ENCODE peak calls at places on chromosomes 1 and 21, in seven cellular contexts. One of them, this sample, is unnamed.
A peak's percentile ranks its signal among the peaks of the same experiment; 100 is the strongest.

GRCh38 chr1:99198377-99198776 is 65.9 kb upstream of the PLPPR4 start:
- DNase-seq in SK-N-SH: no peak
- DNase-seq in HepG2: no peak
- DNase-seq in H1: no peak
- DNase-seq in K562: no peak
- DNase-seq in GM12878: no peak
- DNase-seq in GM12891: no peak
- DNase-seq in this sample: no peak

GRCh38 chr1:62364726-62365125 is 45.5 kb upstream of the KANK4 start:
- DNase-seq in SK-N-SH: no peak
- DNase-seq in H1: no peak
- DNase-seq in GM12891: no peak
- DNase-seq in GM12878: no peak
- DNase-seq in HepG2: peak; percentile 20
- DNase-seq in K562: no peak
- DNase-seq in this sample: no peak

GRCh38 chr1:34695580-34695979 is 59.3 kb upstream of the GJB5 start:
- DNase-seq in SK-N-SH: peak; percentile 52
- DNase-seq in GM12878: no peak
- DNase-seq in K562: no peak
- DNase-seq in GM12891: no peak
- DNase-seq in HepG2: no peak
- DNase-seq in H1: no peak
- DNase-seq in this sample: no peak

GRCh38 chr1:26012862-26013261 is 8.7 kb upstream of the EXTL1 start:
- DNase-seq in SK-N-SH: no peak
- DNase-seq in H1: no peak
- DNase-seq in GM12891: no peak
- DNase-seq in HepG2: no peak
- DNase-seq in GM12878: no peak
- DNase-seq in K562: no peak
- DNase-seq in this sample: no peak

GRCh38 chr21:43269461-43269860 is 100.7 kb downstream of the CRYAA start:
- DNase-seq in SK-N-SH: no peak
- DNase-seq in GM12878: no peak
- DNase-seq in GM12891: peak; percentile 66
- DNase-seq in H1: no peak
- DNase-seq in HepG2: no peak
- DNase-seq in K562: peak; percentile 41
- DNase-seq in this sample: no peak

GRCh38 chr1:112548540-112548939 is 39.8 kb downstream of the WNT2B start:
- DNase-seq in GM12878: no peak
- DNase-seq in GM12891: no peak
- DNase-seq in SK-N-SH: no peak
- DNase-seq in HepG2: no peak
- DNase-seq in K562: no peak
- DNase-seq in H1: no peak
- DNase-seq in this sample: no peak

GRCh38 chr1:206770531-206771352 is at the start of gene IL19:
- DNase-seq in H1: no peak
- DNase-seq in SK-N-SH: no peak
- DNase-seq in K562: peak; percentile 37
- DNase-seq in HepG2: no peak
- DNase-seq in GM12891: no peak
- DNase-seq in GM12878: no peak
- DNase-seq in this sample: no peak

GRCh38 chr1:226638001-226638601 is 89.5 kb downstream of the STUM start:
- DNase-seq in GM12878: no peak
- DNase-seq in K562: no peak
- DNase-seq in HepG2: no peak
- DNase-seq in GM12891: no peak
- DNase-seq in H1: no peak
- DNase-seq in SK-N-SH: no peak
- DNase-seq in this sample: no peak

GRCh38 chr1:199272690-199273089 is 633.9 kb downstream of the PTPRC start:
- DNase-seq in GM12878: peak; percentile 54
- DNase-seq in SK-N-SH: peak; percentile 4
- DNase-seq in K562: no peak
- DNase-seq in HepG2: no peak
- DNase-seq in GM12891: no peak
- DNase-seq in H1: peak; percentile 13
- DNase-seq in this sample: no peak

GRCh38 chr1:234173968-234174367 is 199.3 kb upstream of the COA6 start:
- DNase-seq in GM12891: no peak
- DNase-seq in GM12878: no peak
- DNase-seq in HepG2: no peak
- DNase-seq in K562: no peak
- DNase-seq in H1: no peak
- DNase-seq in SK-N-SH: no peak
- DNase-seq in this sample: no peak

GRCh38 chr1:230831706-230832105 is 36.6 kb downstream of the C1orf198 start:
- DNase-seq in K562: no peak
- DNase-seq in GM12878: no peak
- DNase-seq in SK-N-SH: no peak
- DNase-seq in H1: no peak
- DNase-seq in GM12891: no peak
- DNase-seq in HepG2: no peak
- DNase-seq in this sample: no peak

GRCh38 chr21:44012474-44013379 is 618 bp downstream of the TRAPPC10 start:
- DNase-seq in GM12891: peak; percentile 85
- DNase-seq in H1: no peak
- DNase-seq in GM12878: peak; percentile 27
- DNase-seq in HepG2: peak; percentile 65
- DNase-seq in SK-N-SH: peak; percentile 84
- DNase-seq in K562: peak; percentile 94
- DNase-seq in this sample: peak; percentile 83

GRCh38 chr1:222880586-222880985 is 65.7 kb downstream of the DISP1 start:
- DNase-seq in SK-N-SH: no peak
- DNase-seq in H1: no peak
- DNase-seq in HepG2: no peak
- DNase-seq in GM12891: no peak
- DNase-seq in K562: no peak
- DNase-seq in GM12878: no peak
- DNase-seq in this sample: no peak

GRCh38 chr21:45427331-45428271 is 22.6 kb downstream of the COL18A1 start:
- DNase-seq in GM12891: no peak
- DNase-seq in SK-N-SH: no peak
- DNase-seq in HepG2: peak; percentile 93
- DNase-seq in H1: peak; percentile 67
- DNase-seq in GM12878: no peak
- DNase-seq in K562: peak; percentile 73
- DNase-seq in this sample: no peak

GRCh38 chr1:244963231-244963826 is 99.0 kb upstream of the HNRNPU start:
- DNase-seq in HepG2: no peak
- DNase-seq in GM12878: no peak
- DNase-seq in SK-N-SH: no peak
- DNase-seq in GM12891: no peak
- DNase-seq in K562: peak; percentile 51
- DNase-seq in H1: no peak
- DNase-seq in this sample: no peak

GRCh38 chr1:93257889-93258288 is 77.4 kb downstream of the CCDC18 start:
- DNase-seq in K562: no peak
- DNase-seq in SK-N-SH: no peak
- DNase-seq in GM12878: no peak
- DNase-seq in GM12891: no peak
- DNase-seq in HepG2: no peak
- DNase-seq in H1: no peak
- DNase-seq in this sample: no peak

GRCh38 chr1:202367200-202367742 is 18.8 kb downstream of the PPP1R12B start:
- DNase-seq in GM12878: no peak
- DNase-seq in GM12891: no peak
- DNase-seq in SK-N-SH: peak; percentile 23
- DNase-seq in H1: no peak
- DNase-seq in HepG2: no peak
- DNase-seq in K562: no peak
- DNase-seq in this sample: no peak

GRCh38 chr1:24463756-24464377 is 38.8 kb upstream of the RCAN3 start:
- DNase-seq in H1: peak; percentile 65
- DNase-seq in GM12878: no peak
- DNase-seq in GM12891: no peak
- DNase-seq in K562: peak; percentile 20
- DNase-seq in SK-N-SH: no peak
- DNase-seq in HepG2: no peak
- DNase-seq in this sample: no peak

DNA sequence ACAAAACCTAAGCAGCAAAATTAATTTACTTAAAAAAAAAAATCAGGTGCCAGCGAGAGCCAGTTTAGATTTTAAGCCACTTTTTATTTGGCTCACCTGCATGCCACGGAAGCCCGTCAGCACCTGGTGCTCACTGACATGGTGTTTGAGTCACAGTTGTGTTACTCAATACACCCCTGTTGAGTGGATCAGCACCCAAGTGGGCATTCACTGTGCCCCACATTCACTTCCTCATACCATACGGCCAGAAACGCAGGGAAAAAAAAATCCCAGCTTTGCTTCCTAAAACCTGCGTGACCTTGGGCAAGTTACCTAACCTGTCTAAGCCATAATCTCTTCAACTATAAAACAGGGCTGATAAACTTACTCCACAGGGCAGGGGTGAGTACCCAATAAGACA is 42.8 kb upstream of the SIM2 start:
- DNase-seq in GM12878: no peak
- DNase-seq in HepG2: no peak
- DNase-seq in GM12891: no peak
- DNase-seq in H1: no peak
- DNase-seq in SK-N-SH: no peak
- DNase-seq in K562: no peak
- DNase-seq in this sample: no peak
- TF ChIP-seq POLR2AphosphoS5 in GM12878: no peak
- TF ChIP-seq POLR2AphosphoS5 in HepG2: no peak
- TF ChIP-seq POLR2AphosphoS5 in GM12891: no peak
- TF ChIP-seq POLR2AphosphoS5 in H1: no peak
- TF ChIP-seq POLR2AphosphoS5 in SK-N-SH: no peak
- TF ChIP-seq POLR2AphosphoS5 in K562: no peak
- TF ChIP-seq POLR2AphosphoS5 in this sample: no peak

GRCh38 chr1:240611619-240612490 is at the start of gene GREM2:
- DNase-seq in HepG2: no peak
- DNase-seq in GM12891: peak; percentile 27
- DNase-seq in GM12878: no peak
- DNase-seq in K562: no peak
- DNase-seq in SK-N-SH: peak; percentile 78
- DNase-seq in H1: no peak
- DNase-seq in this sample: peak; percentile 7
- TF ChIP-seq TAF1 in HepG2: no peak
- TF ChIP-seq TAF1 in GM12891: no peak
- TF ChIP-seq TAF1 in GM12878: no peak
- TF ChIP-seq TAF1 in K562: no peak
- TF ChIP-seq TAF1 in SK-N-SH: peak; percentile 40
- TF ChIP-seq TAF1 in H1: no peak
- TF ChIP-seq TAF1 in this sample: no peak

DNA sequence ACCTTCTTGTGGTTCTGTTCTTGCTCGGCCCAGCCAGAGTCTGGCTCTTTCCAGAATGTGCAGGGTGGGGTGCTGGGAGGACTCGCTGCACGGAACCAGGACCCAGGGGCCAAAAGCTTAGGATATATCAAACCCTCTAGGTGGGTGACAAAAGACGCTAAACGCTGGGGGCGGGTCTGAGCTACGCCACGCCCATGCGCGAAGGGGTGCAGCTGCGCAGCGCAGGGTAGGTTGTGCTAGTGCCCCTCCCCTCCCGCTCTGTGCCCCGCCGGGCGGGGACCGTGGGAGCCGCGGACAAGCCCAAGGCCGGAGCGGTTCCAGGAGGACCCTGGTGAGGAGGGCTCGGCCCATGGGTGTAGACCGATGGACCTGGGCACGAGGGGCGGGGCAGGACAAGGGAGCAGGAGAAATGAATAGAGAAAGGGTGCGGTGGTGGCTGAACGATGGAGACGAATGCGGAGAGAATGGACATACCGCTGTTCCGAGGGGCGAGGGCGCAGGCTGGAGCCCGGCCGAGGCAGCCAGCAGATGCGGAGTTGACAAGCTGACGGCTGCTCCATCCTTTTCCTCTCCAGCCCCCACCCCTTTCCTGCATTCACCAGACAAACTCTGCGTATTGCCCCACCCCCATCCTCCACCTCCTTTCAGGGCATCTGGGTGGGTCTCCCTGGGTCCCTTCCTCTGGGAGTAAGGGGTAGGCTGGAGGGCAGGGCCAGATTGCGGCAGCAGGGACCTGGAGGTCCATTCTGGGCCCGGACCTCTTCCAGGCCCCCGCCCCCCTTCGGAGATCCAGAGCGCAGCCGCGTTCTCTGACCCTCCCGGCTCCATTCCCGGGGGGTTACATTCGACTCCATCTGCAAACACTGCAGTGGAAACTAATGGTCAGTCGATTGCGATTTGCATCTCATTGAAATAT is at the start of gene RUSC1:
- DNase-seq in K562: peak; percentile 77
- DNase-seq in GM12891: peak; percentile 79
- DNase-seq in GM12878: no peak
- DNase-seq in H1: peak; percentile 44
- DNase-seq in SK-N-SH: peak; percentile 90
- DNase-seq in HepG2: no peak
- DNase-seq in this sample: no peak
- TF ChIP-seq POLR2AphosphoS5 in K562: no peak
- TF ChIP-seq POLR2AphosphoS5 in GM12891: no peak
- TF ChIP-seq POLR2AphosphoS5 in GM12878: no peak
- TF ChIP-seq POLR2AphosphoS5 in H1: peak; percentile 56
- TF ChIP-seq POLR2AphosphoS5 in SK-N-SH: peak; percentile 78
- TF ChIP-seq POLR2AphosphoS5 in HepG2: no peak
- TF ChIP-seq POLR2AphosphoS5 in this sample: no peak

GRCh38 chr1:115524211-115524610 is 117.6 kb upstream of the VANGL1 start:
- DNase-seq in K562: no peak
- DNase-seq in H1: no peak
- DNase-seq in HepG2: no peak
- DNase-seq in SK-N-SH: no peak
- DNase-seq in GM12878: no peak
- DNase-seq in GM12891: no peak
- DNase-seq in this sample: no peak

GRCh38 chr1:115529216-115529897 is 112.4 kb upstream of the VANGL1 start:
- DNase-seq in GM12878: no peak
- DNase-seq in H1: no peak
- DNase-seq in GM12891: no peak
- DNase-seq in SK-N-SH: no peak
- DNase-seq in K562: no peak
- DNase-seq in HepG2: no peak
- DNase-seq in this sample: no peak

GRCh38 chr1:115530407-115530806 is 111.4 kb upstream of the VANGL1 start:
- DNase-seq in GM12878: no peak
- DNase-seq in K562: no peak
- DNase-seq in HepG2: no peak
- DNase-seq in H1: no peak
- DNase-seq in GM12891: no peak
- DNase-seq in SK-N-SH: no peak
- DNase-seq in this sample: no peak

GRCh38 chr1:115526900-115527299 is 114.9 kb upstream of the VANGL1 start:
- DNase-seq in GM12891: no peak
- DNase-seq in GM12878: no peak
- DNase-seq in K562: no peak
- DNase-seq in SK-N-SH: no peak
- DNase-seq in H1: no peak
- DNase-seq in HepG2: no peak
- DNase-seq in this sample: no peak

DNA sequence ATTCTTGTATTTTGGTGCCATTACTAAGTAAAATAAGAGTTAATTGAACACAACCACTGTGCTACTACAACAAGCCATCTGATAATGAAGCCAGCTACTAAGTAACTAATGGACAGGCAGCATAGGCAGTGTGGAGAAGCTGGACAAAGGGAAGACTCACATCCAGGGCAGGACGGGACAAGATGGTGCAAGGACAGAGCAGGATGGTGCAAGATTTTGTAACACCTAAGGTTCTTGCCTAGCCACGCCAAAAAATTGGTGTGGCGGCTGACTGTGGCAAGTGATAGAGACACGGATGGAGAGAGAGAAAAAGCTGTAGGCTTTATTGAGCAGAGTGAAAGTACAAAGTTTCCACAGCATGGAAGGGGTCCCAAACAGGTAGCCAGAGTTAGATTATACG is 114.0 kb upstream of the VANGL1 start:
- DNase-seq in HepG2: no peak
- DNase-seq in H1: no peak
- DNase-seq in K562: no peak
- DNase-seq in GM12891: no peak
- DNase-seq in GM12878: no peak
- DNase-seq in SK-N-SH: no peak
- DNase-seq in this sample: no peak
- TF ChIP-seq TAF1 in HepG2: no peak
- TF ChIP-seq TAF1 in H1: no peak
- TF ChIP-seq TAF1 in K562: no peak
- TF ChIP-seq TAF1 in GM12891: no peak
- TF ChIP-seq TAF1 in GM12878: no peak
- TF ChIP-seq TAF1 in SK-N-SH: no peak
- TF ChIP-seq TAF1 in this sample: no peak